ENCODE peak calls at places on chromosomes 16 and 17, in nine cellular contexts. One of them, this sample, is unnamed.

GRCh38 chr16:71840052-71840451 is 5.7 kb upstream of the ATXN1L start:
- DNase-seq in activated T-cell treated with anti-CD3 and anti-CD28 coated beads, Interleukin-2, amount 50 U/mL, for 72 hours: no peak
- DNase-seq in HTR-8/SVneo: no peak
- DNase-seq in DMS153: no peak
- DNase-seq in esophagus muscularis mucosa: no peak
- DNase-seq in B cell: no peak
- DNase-seq in fibroblast of mammary gland: peak; percentile 43
- DNase-seq in posterior cingulate gyrus: no peak
- DNase-seq in right lobe of liver: no peak
- DNase-seq in this sample: no peak

GRCh38 chr17:38510424-38511125 is 82.3 kb downstream of the ARHGAP23 start:
- DNase-seq in right lobe of liver: no peak
- DNase-seq in DMS153: no peak
- DNase-seq in fibroblast of mammary gland: no peak
- DNase-seq in esophagus muscularis mucosa: no peak
- DNase-seq in activated T-cell treated with anti-CD3 and anti-CD28 coated beads, Interleukin-2, amount 50 U/mL, for 72 hours: peak; percentile 36
- DNase-seq in B cell: no peak
- DNase-seq in posterior cingulate gyrus: no peak
- DNase-seq in HTR-8/SVneo: no peak
- DNase-seq in this sample: no peak

GRCh38 chr17:4584125-4584834 is at the start of gene SMTNL2:
- DNase-seq in fibroblast of mammary gland: no peak
- DNase-seq in activated T-cell treated with anti-CD3 and anti-CD28 coated beads, Interleukin-2, amount 50 U/mL, for 72 hours: peak; percentile 27
- DNase-seq in DMS153: no peak
- DNase-seq in HTR-8/SVneo: peak; percentile 61
- DNase-seq in esophagus muscularis mucosa: no peak
- DNase-seq in posterior cingulate gyrus: no peak
- DNase-seq in B cell: no peak
- DNase-seq in right lobe of liver: no peak
- DNase-seq in this sample: no peak

GRCh38 chr16:74100405-74101316 is 196.0 kb upstream of the PSMD7 start:
- DNase-seq in DMS153: peak; percentile 77
- DNase-seq in B cell: no peak
- DNase-seq in right lobe of liver: no peak
- DNase-seq in posterior cingulate gyrus: no peak
- DNase-seq in HTR-8/SVneo: no peak
- DNase-seq in activated T-cell treated with anti-CD3 and anti-CD28 coated beads, Interleukin-2, amount 50 U/mL, for 72 hours: no peak
- DNase-seq in esophagus muscularis mucosa: no peak
- DNase-seq in fibroblast of mammary gland: no peak
- DNase-seq in this sample: no peak

GRCh38 chr16:79740153-79740720 is 139.7 kb upstream of the MAF start:
- DNase-seq in activated T-cell treated with anti-CD3 and anti-CD28 coated beads, Interleukin-2, amount 50 U/mL, for 72 hours: no peak
- DNase-seq in right lobe of liver: peak; percentile 55
- DNase-seq in HTR-8/SVneo: no peak
- DNase-seq in fibroblast of mammary gland: no peak
- DNase-seq in DMS153: no peak
- DNase-seq in B cell: no peak
- DNase-seq in esophagus muscularis mucosa: no peak
- DNase-seq in posterior cingulate gyrus: no peak
- DNase-seq in this sample: no peak

GRCh38 chr16:60651351-60651750 is 1384.9 kb downstream of the CDH8 start:
- DNase-seq in fibroblast of mammary gland: no peak
- DNase-seq in posterior cingulate gyrus: no peak
- DNase-seq in esophagus muscularis mucosa: no peak
- DNase-seq in DMS153: no peak
- DNase-seq in activated T-cell treated with anti-CD3 and anti-CD28 coated beads, Interleukin-2, amount 50 U/mL, for 72 hours: no peak
- DNase-seq in B cell: no peak
- DNase-seq in right lobe of liver: no peak
- DNase-seq in HTR-8/SVneo: no peak
- DNase-seq in this sample: no peak

GRCh38 chr16:21194771-21195301 is 16.5 kb downstream of the ZP2 start:
- DNase-seq in fibroblast of mammary gland: peak; percentile 52
- DNase-seq in HTR-8/SVneo: no peak
- DNase-seq in posterior cingulate gyrus: peak; percentile 29
- DNase-seq in DMS153: no peak
- DNase-seq in activated T-cell treated with anti-CD3 and anti-CD28 coated beads, Interleukin-2, amount 50 U/mL, for 72 hours: no peak
- DNase-seq in B cell: no peak
- DNase-seq in right lobe of liver: no peak
- DNase-seq in esophagus muscularis mucosa: no peak
- DNase-seq in this sample: no peak

GRCh38 chr17:8476741-8477140 is 41.1 kb downstream of the NDEL1 start:
- DNase-seq in activated T-cell treated with anti-CD3 and anti-CD28 coated beads, Interleukin-2, amount 50 U/mL, for 72 hours: no peak
- DNase-seq in B cell: no peak
- DNase-seq in fibroblast of mammary gland: no peak
- DNase-seq in DMS153: no peak
- DNase-seq in esophagus muscularis mucosa: no peak
- DNase-seq in right lobe of liver: no peak
- DNase-seq in posterior cingulate gyrus: no peak
- DNase-seq in HTR-8/SVneo: no peak
- DNase-seq in this sample: no peak

GRCh38 chr17:68954146-68954971 is 833 bp downstream of the ABCA8 start:
- DNase-seq in fibroblast of mammary gland: peak; percentile 38
- DNase-seq in esophagus muscularis mucosa: no peak
- DNase-seq in activated T-cell treated with anti-CD3 and anti-CD28 coated beads, Interleukin-2, amount 50 U/mL, for 72 hours: no peak
- DNase-seq in posterior cingulate gyrus: no peak
- DNase-seq in B cell: no peak
- DNase-seq in right lobe of liver: no peak
- DNase-seq in HTR-8/SVneo: no peak
- DNase-seq in DMS153: no peak
- DNase-seq in this sample: no peak

GRCh38 chr16:969508-970378 is 1.0 kb downstream of the LMF1 start:
- DNase-seq in right lobe of liver: no peak
- DNase-seq in DMS153: no peak
- DNase-seq in B cell: no peak
- DNase-seq in posterior cingulate gyrus: no peak
- DNase-seq in esophagus muscularis mucosa: no peak
- DNase-seq in HTR-8/SVneo: no peak
- DNase-seq in activated T-cell treated with anti-CD3 and anti-CD28 coated beads, Interleukin-2, amount 50 U/mL, for 72 hours: no peak
- DNase-seq in fibroblast of mammary gland: peak; percentile 16
- DNase-seq in this sample: no peak

GRCh38 chr17:80795737-80796136 is 195.9 kb upstream of the CHMP6 start:
- DNase-seq in activated T-cell treated with anti-CD3 and anti-CD28 coated beads, Interleukin-2, amount 50 U/mL, for 72 hours: no peak
- DNase-seq in posterior cingulate gyrus: peak; percentile 59
- DNase-seq in fibroblast of mammary gland: no peak
- DNase-seq in HTR-8/SVneo: no peak
- DNase-seq in right lobe of liver: peak; percentile 71
- DNase-seq in DMS153: no peak
- DNase-seq in B cell: peak; percentile 30
- DNase-seq in esophagus muscularis mucosa: no peak
- DNase-seq in this sample: no peak

GRCh38 chr16:69166221-69166833 is 20.6 kb upstream of the SNTB2 start:
- DNase-seq in DMS153: no peak
- DNase-seq in esophagus muscularis mucosa: no peak
- DNase-seq in activated T-cell treated with anti-CD3 and anti-CD28 coated beads, Interleukin-2, amount 50 U/mL, for 72 hours: peak; percentile 89
- DNase-seq in B cell: no peak
- DNase-seq in HTR-8/SVneo: no peak
- DNase-seq in posterior cingulate gyrus: peak; percentile 57
- DNase-seq in right lobe of liver: no peak
- DNase-seq in fibroblast of mammary gland: peak; percentile 80
- DNase-seq in this sample: no peak

GRCh38 chr17:75450270-75450669 is 6.2 kb upstream of the TMEM94 start:
- DNase-seq in right lobe of liver: no peak
- DNase-seq in posterior cingulate gyrus: no peak
- DNase-seq in B cell: no peak
- DNase-seq in HTR-8/SVneo: no peak
- DNase-seq in esophagus muscularis mucosa: no peak
- DNase-seq in DMS153: no peak
- DNase-seq in fibroblast of mammary gland: no peak
- DNase-seq in activated T-cell treated with anti-CD3 and anti-CD28 coated beads, Interleukin-2, amount 50 U/mL, for 72 hours: no peak
- DNase-seq in this sample: no peak

GRCh38 chr17:45850468-45850867 is 5.8 kb downstream of the SPPL2C start:
- DNase-seq in HTR-8/SVneo: no peak
- DNase-seq in activated T-cell treated with anti-CD3 and anti-CD28 coated beads, Interleukin-2, amount 50 U/mL, for 72 hours: no peak
- DNase-seq in DMS153: no peak
- DNase-seq in esophagus muscularis mucosa: no peak
- DNase-seq in B cell: no peak
- DNase-seq in posterior cingulate gyrus: no peak
- DNase-seq in right lobe of liver: no peak
- DNase-seq in fibroblast of mammary gland: no peak
- DNase-seq in this sample: no peak

GRCh38 chr16:29816694-29817441 is 916 bp downstream of the PAGR1 start:
- DNase-seq in DMS153: peak; percentile 70
- DNase-seq in posterior cingulate gyrus: peak; percentile 56
- DNase-seq in fibroblast of mammary gland: peak; percentile 50
- DNase-seq in HTR-8/SVneo: peak; percentile 47
- DNase-seq in activated T-cell treated with anti-CD3 and anti-CD28 coated beads, Interleukin-2, amount 50 U/mL, for 72 hours: peak; percentile 74
- DNase-seq in B cell: no peak
- DNase-seq in esophagus muscularis mucosa: no peak
- DNase-seq in right lobe of liver: peak; percentile 81
- DNase-seq in this sample: peak; percentile 80

GRCh38 chr16:86668136-86668535 is 89.8 kb downstream of the FOXL1 start:
- DNase-seq in posterior cingulate gyrus: no peak
- DNase-seq in esophagus muscularis mucosa: no peak
- DNase-seq in DMS153: no peak
- DNase-seq in fibroblast of mammary gland: peak; percentile 84
- DNase-seq in B cell: no peak
- DNase-seq in HTR-8/SVneo: no peak
- DNase-seq in activated T-cell treated with anti-CD3 and anti-CD28 coated beads, Interleukin-2, amount 50 U/mL, for 72 hours: no peak
- DNase-seq in right lobe of liver: no peak
- DNase-seq in this sample: no peak

GRCh38 chr16:60463986-60464385 is 1572.3 kb downstream of the CDH8 start:
- DNase-seq in activated T-cell treated with anti-CD3 and anti-CD28 coated beads, Interleukin-2, amount 50 U/mL, for 72 hours: no peak
- DNase-seq in DMS153: no peak
- DNase-seq in esophagus muscularis mucosa: no peak
- DNase-seq in HTR-8/SVneo: no peak
- DNase-seq in right lobe of liver: no peak
- DNase-seq in fibroblast of mammary gland: no peak
- DNase-seq in B cell: no peak
- DNase-seq in posterior cingulate gyrus: no peak
- DNase-seq in this sample: no peak

GRCh38 chr16:88789593-88789992 is 4.6 kb upstream of the PIEZO1 start:
- DNase-seq in activated T-cell treated with anti-CD3 and anti-CD28 coated beads, Interleukin-2, amount 50 U/mL, for 72 hours: no peak
- DNase-seq in right lobe of liver: no peak
- DNase-seq in B cell: no peak
- DNase-seq in fibroblast of mammary gland: no peak
- DNase-seq in posterior cingulate gyrus: no peak
- DNase-seq in DMS153: no peak
- DNase-seq in HTR-8/SVneo: no peak
- DNase-seq in esophagus muscularis mucosa: no peak
- DNase-seq in this sample: no peak

GRCh38 chr17:246226-246625 is 64.8 kb upstream of the DOC2B start:
- DNase-seq in DMS153: no peak
- DNase-seq in fibroblast of mammary gland: no peak
- DNase-seq in right lobe of liver: peak; percentile 31
- DNase-seq in esophagus muscularis mucosa: no peak
- DNase-seq in B cell: no peak
- DNase-seq in activated T-cell treated with anti-CD3 and anti-CD28 coated beads, Interleukin-2, amount 50 U/mL, for 72 hours: no peak
- DNase-seq in HTR-8/SVneo: no peak
- DNase-seq in posterior cingulate gyrus: no peak
- DNase-seq in this sample: no peak

This sample was measured in OCI-LY7.